ENCODE peak calls at places on chromosomes 16 and 17, in four cellular contexts. I is GM06990, B is AG04449, S is brain microvascular endothelial cell. K is an unnamed sample.

GRCh38 chr17:64377769-64378282 is 12.8 kb downstream of the PECAM1 start:
- DNase-seq in B (no peak), S (no peak), I (no peak), K (no peak)

GRCh38 chr17:60106377-60107059 is 27.8 kb upstream of the HEATR6 start:
- DNase-seq in B (no peak), I (no peak), S (peak; percentile 48), K (no peak)

GRCh38 chr16:58280846-58281301 is 14.0 kb downstream of the PRSS54 start:
- DNase-seq in I (no peak), B (no peak), S (no peak), K (no peak)

GRCh38 chr16:72814226-72814625 is 233.7 kb downstream of the ZFHX3 start:
- DNase-seq in B (no peak), I (no peak), S (no peak), K (no peak)

GRCh38 chr16:66267287-66268137 is 99.0 kb upstream of the CDH5 start:
- DNase-seq in B (no peak), I (no peak), S (no peak), K (no peak)

GRCh38 chr16:54135361-54136275 is 151.0 kb downstream of the IRX3 start:
- DNase-seq in B (peak; percentile 59), I (no peak), S (peak; percentile 40), K (no peak)

GRCh38 chr16:27313422-27314160 is at the start of gene IL4R:
- DNase-seq in I (peak; percentile 76), S (peak; percentile 80), B (no peak), K (no peak)

GRCh38 chr17:10349403-10349802 is 23.4 kb downstream of the MYH13 start:
- DNase-seq in S (no peak), B (no peak), I (no peak), K (no peak)

GRCh38 chr17:20234266-20234665 is 225.1 kb downstream of the SPECC1 start:
- DNase-seq in B (no peak), S (no peak), I (no peak), K (no peak)

GRCh38 chr17:8249621-8250020 is 532 bp downstream of the PFAS start:
- DNase-seq in B (no peak), I (no peak), S (no peak), K (no peak)

GRCh38 chr16:6375471-6376075 is 957.1 kb upstream of the RBFOX1 start:
- DNase-seq in S (no peak), I (no peak), B (no peak), K (no peak)

GRCh38 chr16:70437582-70438324 is 1.1 kb downstream of the ST3GAL2 start:
- DNase-seq in S (peak; percentile 43), I (no peak), B (no peak), K (no peak)

GRCh38 chr16:12507366-12507765 is 296.3 kb downstream of the CPPED1 start:
- DNase-seq in B (no peak), I (no peak), S (no peak), K (peak; percentile 59)

GRCh38 chr16:79154081-79154480 is 446.5 kb downstream of the MAF start:
- DNase-seq in S (no peak), B (no peak), I (no peak), K (no peak)

GRCh38 chr17:7992516-7992915 is 9.9 kb upstream of the GUCY2D start:
- DNase-seq in I (no peak), B (no peak), S (peak; percentile 38), K (peak; percentile 96)

GRCh38 chr17:32854177-32854576 is 22.7 kb downstream of the MYO1D start:
- DNase-seq in B (no peak), I (no peak), S (no peak), K (no peak)

GRCh38 chr17:48258317-48258716 is 150.8 kb downstream of the SNX11 start:
- DNase-seq in B (no peak), S (no peak), I (no peak), K (no peak)

GRCh38 chr16:85251225-85251760 is 139.0 kb upstream of the CIBAR2 start:
- DNase-seq in B (no peak), S (no peak), I (no peak), K (no peak)

GRCh38 chr17:75645889-75646625 is 12.8 kb downstream of the SMIM5 start:
- DNase-seq in I (no peak), B (no peak), S (no peak), K (no peak)

GRCh38 chr17:30908717-30909420 is 2.8 kb upstream of the TEFM start:
- DNase-seq in B (no peak), S (no peak), I (peak; percentile 28), K (no peak)

GRCh38 chr17:55769625-55770000 is 18.8 kb downstream of the PCTP start:
- DNase-seq in B (peak; percentile 59), S (peak; percentile 33), I (no peak), K (no peak)

GRCh38 chr17:56744721-56745120 is 89.0 kb downstream of the C17orf67 start:
- DNase-seq in B (no peak), S (no peak), I (no peak), K (no peak)

GRCh38 chr17:38711792-38712571 is 6.9 kb downstream of the MLLT6 start:
- DNase-seq in B (no peak), S (no peak), I (no peak), K (no peak)

GRCh38 chr16:68289621-68290329 is 21.0 kb downstream of the SLC7A6OS start:
- DNase-seq in B (no peak), S (no peak), I (peak; percentile 69), K (no peak)

GRCh38 chr17:45222273-45222993 is 748 bp downstream of the FMNL1 start:
- DNase-seq in I (no peak), S (no peak), B (no peak), K (no peak)

GRCh38 chr16:86074651-86075487 is 175.9 kb downstream of the IRF8 start:
- DNase-seq in B (no peak), I (no peak), S (no peak), K (no peak)

GRCh38 chr16:3720418-3720817 is 3.1 kb upstream of the TRAP1 start:
- DNase-seq in I (no peak), S (no peak), B (no peak), K (no peak)

GRCh38 chr16:3718628-3719027 is 1.3 kb upstream of the TRAP1 start:
- DNase-seq in S (no peak), B (no peak), I (no peak), K (no peak)

GRCh38 chr16:3725291-3725690 is 8.0 kb upstream of the TRAP1 start:
- DNase-seq in S (no peak), B (no peak), I (no peak), K (no peak)

GRCh38 chr16:3726021-3726687 is 8.8 kb upstream of the TRAP1 start:
- DNase-seq in I (no peak), B (no peak), S (no peak), K (no peak)

DNA sequence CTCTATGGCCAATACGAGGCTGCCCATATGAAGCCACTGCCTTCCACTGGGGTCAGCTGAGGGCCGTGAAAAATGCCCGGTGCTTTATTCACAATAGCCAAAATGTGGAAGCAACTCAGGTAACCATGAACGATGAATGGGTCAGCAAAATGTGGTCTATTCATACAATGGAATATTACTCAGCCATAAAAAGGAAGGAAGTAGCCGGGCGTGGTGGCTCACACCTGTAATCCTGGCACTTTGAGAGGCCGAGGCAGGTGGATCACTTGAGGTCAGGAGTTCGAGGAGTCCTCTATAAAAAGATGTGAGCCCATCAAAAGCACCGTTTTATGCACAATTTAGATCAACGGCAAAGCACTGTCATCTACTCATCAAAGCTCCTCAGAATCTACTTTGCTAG is 5.2 kb upstream of the TRAP1 start:
- DNase-seq in B (no peak), S (no peak), I (no peak), K (no peak)
- H3K4me3 ChIP-seq in B (no peak overlapping the region), S (no peak overlapping the region), I (no peak overlapping the region), K (no peak overlapping the region)

DNA sequence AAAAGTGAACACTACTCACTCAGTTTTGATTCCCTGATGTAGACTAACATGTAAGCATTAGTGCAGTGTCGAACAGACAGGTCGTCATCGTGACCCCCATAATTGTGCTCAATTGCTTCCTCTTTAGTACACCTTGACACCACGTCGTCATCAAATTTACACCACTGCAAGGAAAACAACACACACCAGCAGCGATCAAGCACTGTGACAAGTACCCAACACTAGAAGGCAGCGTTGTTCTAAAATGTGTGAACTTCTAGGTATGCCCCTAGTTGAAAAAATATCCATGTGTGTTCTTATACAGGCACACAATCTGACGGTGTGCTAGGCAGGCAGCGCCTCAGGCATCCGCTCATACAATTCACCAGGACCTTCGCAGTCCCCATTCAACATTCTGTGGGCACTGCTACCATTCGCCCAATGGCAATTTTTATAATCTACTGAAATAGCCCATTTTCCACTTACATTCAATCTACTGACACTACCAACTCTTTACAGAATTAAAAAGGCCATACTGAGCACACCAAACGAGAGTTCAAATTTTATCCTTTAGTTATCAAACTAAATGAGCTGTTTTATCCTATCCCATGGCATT is 23.1 kb downstream of the LITAFD start:
- DNase-seq in I (no peak), B (no peak), S (peak; percentile 41), K (no peak)
- TF ChIP-seq CTCF in I (peak; percentile 43), B (peak; percentile 58), S (peak; percentile 69), K (peak; percentile 46)

GRCh38 chr17:79811036-79811887 is 14.4 kb upstream of the CBX8 start:
- DNase-seq in S (no peak), B (no peak), I (peak; percentile 74), K (no peak)
- H3K4me3 ChIP-seq in S (no peak overlapping the region), B (no peak overlapping the region), I (peak overlapping the region; percentile 33), K (no peak overlapping the region)

GRCh38 chr17:77579717-77580116 is 378.8 kb upstream of the TNRC6C start:
- DNase-seq in B (no peak), I (no peak), S (no peak), K (no peak)

GRCh38 chr17:77579131-77579530 is 379.4 kb upstream of the TNRC6C start:
- DNase-seq in S (no peak), B (no peak), I (no peak), K (no peak)

GRCh38 chr17:77580531-77580930 is 378.0 kb upstream of the TNRC6C start:
- DNase-seq in S (no peak), B (no peak), I (no peak), K (no peak)

GRCh38 chr17:77581480-77581879 is 377.0 kb upstream of the TNRC6C start:
- DNase-seq in B (no peak), I (no peak), S (peak; percentile 18), K (peak; percentile 49)

DNA sequence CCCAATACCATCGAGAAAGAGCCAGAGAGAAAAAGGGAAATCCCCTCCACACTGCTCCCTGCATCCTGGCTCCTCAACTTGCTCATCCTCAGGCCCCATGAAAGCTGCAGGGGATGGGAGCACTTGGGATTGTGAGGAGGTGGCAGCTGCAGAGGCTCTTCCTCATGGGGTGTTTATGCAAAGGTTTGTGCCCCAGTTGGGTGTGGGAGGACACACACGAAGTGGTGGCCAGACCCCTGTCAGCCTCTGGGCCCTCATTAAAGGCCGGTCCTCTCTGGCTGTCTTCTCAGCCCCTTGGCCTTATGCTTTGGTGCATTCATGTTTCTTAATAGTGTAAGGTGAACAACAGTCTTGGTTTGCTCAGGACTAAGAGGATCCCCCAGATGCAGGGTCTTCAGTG is 377.5 kb upstream of the TNRC6C start:
- DNase-seq in B (no peak), S (no peak), I (no peak), K (no peak)
- TF ChIP-seq CTCF in B (no peak), S (no peak), I (no peak), K (no peak)